ENCODE peak calls at places on chromosomes 1 and 21, in seven cellular contexts. W is type B pancreatic cell, O is psoas muscle, T is fibroblast of mammary gland, D is GM06990, F is upper lobe of right lung, J is omental fat pad. U is an unnamed sample.

GRCh38 chr1:236951672-236952071 is 52.6 kb downstream of the MT1HL1 start:
- DNase-seq in O (no peak), W (no peak), F (no peak), D (no peak), T (no peak), J (no peak), U (no peak)

GRCh38 chr1:53554592-53555305 is 95.5 kb downstream of the DMRTB1 start:
- DNase-seq in F (peak), O (no peak), T (no peak), W (no peak), D (no peak), J (peak), U (peak)

GRCh38 chr1:171351961-171352360 is 38.0 kb downstream of the FMO4 start:
- DNase-seq in T (no peak), F (no peak), O (no peak), W (no peak), D (no peak), J (no peak), U (no peak)

GRCh38 chr1:244214009-244214967 is 163.2 kb downstream of the ZBTB18 start:
- DNase-seq in J (no peak), F (no peak), O (peak), W (no peak), D (no peak), T (peak), U (peak)

GRCh38 chr1:151368000-151368744 is 4.3 kb downstream of the SELENBP1 start:
- DNase-seq in J (no peak), T (no peak), O (peak), D (no peak), W (no peak), F (no peak), U (no peak)

GRCh38 chr1:94769551-94769950 is 50.6 kb upstream of the SLC44A3 start:
- DNase-seq in F (no peak), J (no peak), O (no peak), D (no peak), W (no peak), T (no peak), U (peak)

GRCh38 chr1:155940531-155940992 is 876 bp upstream of the RXFP4 start:
- DNase-seq in J (no peak), O (no peak), F (no peak), D (no peak), T (peak), W (no peak), U (no peak)

GRCh38 chr1:231931146-231931545 is 304.6 kb downstream of the DISC1 start:
- DNase-seq in D (no peak), J (no peak), O (no peak), T (peak), W (no peak), F (no peak), U (no peak)

GRCh38 chr1:86846166-86846647 is 67.7 kb downstream of the SELENOF start:
- DNase-seq in W (no peak), D (no peak), J (no peak), T (peak), F (no peak), O (no peak), U (no peak)

GRCh38 chr1:235652364-235652763 is 2.8 kb upstream of the GNG4 start:
- DNase-seq in T (no peak), D (no peak), W (no peak), J (no peak), F (no peak), O (no peak), U (no peak)

GRCh38 chr1:65009724-65010420 is 43.5 kb upstream of the JAK1 start:
- DNase-seq in D (no peak), F (no peak), T (no peak), W (no peak), O (no peak), J (no peak), U (no peak)

GRCh38 chr1:167110586-167110985 is 16.7 kb downstream of the STYXL2 start:
- DNase-seq in W (no peak), T (no peak), D (no peak), F (no peak), J (no peak), O (no peak), U (no peak)

GRCh38 chr1:65068202-65069011 is 79.6 kb upstream of the AK4 start:
- DNase-seq in D (no peak), O (no peak), T (peak), F (no peak), J (no peak), W (no peak), U (no peak)

GRCh38 chr1:220409751-220410370 is 118.1 kb upstream of the MARK1 start:
- DNase-seq in J (no peak), F (no peak), D (no peak), T (no peak), W (no peak), O (no peak), U (no peak)

GRCh38 chr1:95953005-95953404 is 719.0 kb downstream of the RWDD3 start:
- DNase-seq in T (peak), O (no peak), F (no peak), W (no peak), D (no peak), J (no peak), U (no peak)

GRCh38 chr1:31815752-31816484 is at the start of gene SPOCD1:
- DNase-seq in F (peak), T (peak), J (peak), W (peak), O (peak), D (peak), U (no peak)

GRCh38 chr1:87794788-87795614 is 466.3 kb downstream of the LMO4 start:
- DNase-seq in J (no peak), D (no peak), F (no peak), O (no peak), T (peak), W (no peak), U (no peak)

GRCh38 chr1:109769335-109770078 is 5.8 kb upstream of the EPS8L3 start:
- DNase-seq in W (no peak), D (no peak), J (peak), O (no peak), T (peak), F (peak), U (peak)

GRCh38 chr1:31627930-31628421 is 10.5 kb downstream of the HCRTR1 start:
- DNase-seq in F (peak), O (peak), W (no peak), D (no peak), J (no peak), T (no peak), U (no peak)

GRCh38 chr1:206738370-206739366 is 31.9 kb upstream of the IL19 start:
- DNase-seq in W (no peak), T (peak), D (no peak), O (no peak), F (no peak), J (no peak), U (no peak)
- TF ChIP-seq CTCF in W (peak), T (peak), D (peak), O (no peak), F (peak), J (no peak), U (no peak)

GRCh38 chr1:162397039-162397448 is 14.9 kb downstream of the SH2D1B start:
- DNase-seq in O (no peak), W (no peak), J (no peak), T (peak), F (no peak), D (no peak), U (no peak)
- TF ChIP-seq CTCF in O (no peak), W (no peak), J (no peak), T (peak), F (no peak), D (no peak), U (no peak)

GRCh38 chr1:9576903-9577302 is 11.8 kb upstream of the TMEM201 start:
- DNase-seq in D (no peak), F (no peak), O (no peak), J (no peak), W (no peak), T (no peak), U (no peak)
- TF ChIP-seq CTCF in D (no peak), F (no peak), O (no peak), J (no peak), W (no peak), T (no peak), U (no peak)

GRCh38 chr1:152397474-152397873 is 16.6 kb downstream of the CRNN start:
- DNase-seq in F (no peak), D (no peak), J (no peak), O (no peak), T (peak), W (no peak), U (no peak)
- TF ChIP-seq CTCF in F (no peak), D (no peak), J (no peak), O (no peak), T (no peak), W (no peak), U (no peak)

GRCh38 chr21:36126166-36126565 is 8.7 kb upstream of the CBR3 start:
- DNase-seq in F (peak), D (no peak), O (no peak), T (no peak), J (no peak), W (peak), U (no peak)

GRCh38 chr21:36125513-36126121 is 9.3 kb upstream of the CBR3 start:
- DNase-seq in W (no peak), T (peak), D (no peak), J (peak), F (peak), O (peak), U (no peak)

GRCh38 chr21:36124395-36124794 is 10.5 kb upstream of the CBR3 start:
- DNase-seq in O (no peak), J (no peak), D (no peak), F (no peak), T (no peak), W (no peak), U (no peak)

GRCh38 chr21:36120304-36120902 is 14.5 kb upstream of the CBR3 start:
- DNase-seq in O (peak), D (no peak), W (no peak), T (no peak), J (no peak), F (peak), U (no peak)

GRCh38 chr21:36122977-36123376 is 11.9 kb upstream of the CBR3 start:
- DNase-seq in F (no peak), O (no peak), W (no peak), J (no peak), D (no peak), T (no peak), U (no peak)
- TF ChIP-seq CTCF in F (peak), O (peak), W (peak), J (no peak), D (peak), T (peak), U (no peak)

GRCh38 chr1:211492511-211493132 is 660 bp upstream of the RD3 start:
- DNase-seq in D (no peak), O (no peak), J (no peak), F (no peak), W (no peak), T (no peak), U (no peak)

GRCh38 chr1:211493133-211493864 is 1.3 kb upstream of the RD3 start:
- DNase-seq in T (no peak), J (no peak), O (no peak), D (no peak), W (no peak), F (peak), U (no peak)

GRCh38 chr1:211490038-211490678 is 1.8 kb downstream of the RD3 start:
- DNase-seq in T (no peak), J (no peak), F (no peak), D (no peak), O (no peak), W (no peak), U (no peak)

GRCh38 chr1:211488641-211489040 is 3.3 kb downstream of the RD3 start:
- DNase-seq in W (no peak), D (no peak), F (no peak), J (no peak), O (no peak), T (no peak), U (no peak)

GRCh38 chr1:211490821-211491415 is 1.0 kb downstream of the RD3 start:
- DNase-seq in W (no peak), D (no peak), J (no peak), F (no peak), O (no peak), T (no peak), U (no peak)
- TF ChIP-seq CTCF in W (no peak), D (no peak), J (no peak), F (no peak), O (no peak), T (no peak), U (no peak)

GRCh38 chr1:203049077-203049476 is 22.8 kb downstream of the PPFIA4 start:
- DNase-seq in W (no peak), O (no peak), F (no peak), J (no peak), T (no peak), D (no peak), U (no peak)

GRCh38 chr1:203051841-203052324 is 25.6 kb downstream of the PPFIA4 start:
- DNase-seq in F (no peak), J (no peak), O (peak), W (no peak), T (no peak), D (no peak), U (no peak)

GRCh38 chr1:203048086-203048485 is 21.8 kb downstream of the PPFIA4 start:
- DNase-seq in O (no peak), F (no peak), J (no peak), D (no peak), T (no peak), W (no peak), U (no peak)

GRCh38 chr1:203048555-203049051 is 22.3 kb downstream of the PPFIA4 start:
- DNase-seq in T (no peak), W (no peak), D (no peak), J (no peak), F (no peak), O (no peak), U (no peak)

DNA sequence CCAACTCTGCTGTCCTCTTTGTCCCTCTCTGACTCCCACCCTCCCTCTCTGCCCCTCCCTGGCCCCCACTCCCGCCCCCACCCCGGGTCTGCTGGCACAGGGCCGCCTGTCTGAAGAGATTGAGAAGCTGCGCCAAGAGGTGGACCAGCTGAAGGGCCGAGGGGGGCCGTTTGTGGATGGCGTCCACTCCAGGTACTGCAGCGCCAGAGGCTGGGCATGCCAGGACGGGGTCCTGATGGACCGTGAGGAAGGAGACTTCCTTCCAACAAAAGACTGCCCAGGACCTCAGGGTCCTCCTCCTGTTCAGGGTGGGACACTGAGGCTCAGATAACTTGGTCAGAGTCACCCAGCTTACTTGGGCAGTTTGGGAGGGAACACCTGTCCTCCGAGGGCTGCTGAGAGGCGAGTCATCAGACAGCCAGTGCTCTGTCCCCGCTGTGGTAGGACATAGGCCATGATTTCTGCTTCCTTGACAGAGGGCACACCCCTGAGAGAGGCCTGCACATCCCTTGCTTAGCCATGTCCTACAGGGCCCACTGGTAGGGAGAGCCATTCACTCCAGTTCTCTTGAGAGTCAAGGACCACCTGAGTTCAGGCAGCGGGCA is 23.4 kb downstream of the PPFIA4 start:
- DNase-seq in F (no peak), D (no peak), J (no peak), O (no peak), W (no peak), T (no peak), U (no peak)
- TF ChIP-seq CTCF in F (no peak), D (no peak), J (no peak), O (no peak), W (no peak), T (no peak), U (no peak)

GRCh38 chr1:159924791-159925712 is at the start of gene TAGLN2:
- DNase-seq in O (peak), D (peak), T (peak), F (peak), J (peak), W (peak), U (peak)
- TF ChIP-seq CTCF in O (no peak), D (no peak), T (no peak), F (no peak), J (no peak), W (no peak), U (no peak)

DNA sequence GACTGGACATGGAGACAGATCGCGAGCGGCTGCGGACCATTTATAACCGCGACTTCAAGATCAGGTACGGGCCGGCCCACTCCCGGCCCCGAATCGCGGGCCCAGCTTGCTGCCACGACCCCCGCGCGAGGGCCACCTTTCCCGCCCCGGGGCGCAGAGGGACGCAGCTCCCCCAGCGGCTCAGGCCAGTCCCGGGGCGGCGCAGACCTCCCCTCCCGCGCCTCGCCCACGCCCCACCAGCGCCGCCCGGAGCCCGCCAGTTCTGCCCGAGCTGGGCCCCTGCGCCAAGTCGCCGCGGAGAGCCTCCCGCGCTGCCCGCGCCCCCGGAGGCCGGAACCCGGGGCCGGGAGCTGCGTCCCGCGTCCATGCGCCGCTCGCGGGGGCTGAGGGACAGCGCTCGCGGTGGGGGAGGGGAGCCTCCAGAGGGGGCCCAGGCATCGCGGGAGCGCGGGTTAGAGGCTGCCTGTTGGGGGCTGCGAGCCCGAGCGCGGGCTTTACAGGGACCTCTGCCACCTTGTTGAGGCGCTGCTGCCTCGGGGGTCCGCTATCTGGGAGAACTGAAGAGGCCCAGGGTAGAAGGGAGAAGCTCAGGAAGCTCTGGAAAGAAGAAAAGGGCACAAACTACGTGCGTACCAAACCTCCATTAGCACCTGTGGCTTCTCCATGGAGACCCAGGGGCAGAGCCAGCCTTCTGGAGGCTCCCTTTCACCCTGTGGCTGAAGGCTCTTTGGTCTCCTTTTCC is 698 bp downstream of the MOV10 start:
- DNase-seq in T (peak), O (peak), D (no peak), J (no peak), F (peak), W (peak), U (no peak)
- TF ChIP-seq CTCF in T (no peak), O (peak), D (no peak), J (no peak), F (peak), W (peak), U (no peak)